ENCODE peak calls at places on chromosomes 3 and 15, in eight cellular contexts. D, H, K, B, Y, U, N and R are unnamed samples.

GRCh38 chr3:194396897-194397756 is 1.9 kb downstream of the GP5 start:
- DNase-seq in D (no peak), H (no peak), K (peak; percentile 31), B (no peak), Y (no peak), U (no peak), N (no peak), R (no peak)

GRCh38 chr15:100484419-100484818 is 44.3 kb downstream of the CERS3 start:
- DNase-seq in D (no peak), H (no peak), K (no peak), B (no peak), Y (no peak), U (no peak), N (no peak), R (no peak)

GRCh38 chr3:141878812-141879211 is 2.4 kb downstream of the ATP1B3 start:
- DNase-seq in D (no peak), H (no peak), K (peak; percentile 36), B (no peak), Y (no peak), U (no peak), N (no peak), R (no peak)

GRCh38 chr15:74978503-74978902 is 16.9 kb upstream of the SCAMP5 start:
- DNase-seq in D (no peak), H (no peak), K (peak; percentile 16), B (no peak), Y (no peak), U (no peak), N (no peak), R (no peak)

GRCh38 chr3:196867155-196867506 is 589 bp upstream of the SENP5 start:
- DNase-seq in D (no peak), H (no peak), K (no peak), B (no peak), Y (no peak), U (no peak), N (no peak), R (no peak)

GRCh38 chr3:48756640-48757039 is 39.6 kb upstream of the IP6K2 start:
- DNase-seq in D (no peak), H (no peak), K (no peak), B (no peak), Y (no peak), U (no peak), N (no peak), R (no peak)

GRCh38 chr3:50372349-50372748 is 13.0 kb upstream of the TMEM115 start:
- DNase-seq in D (no peak), H (no peak), K (no peak), B (no peak), Y (no peak), U (no peak), N (no peak), R (no peak)

GRCh38 chr3:89682556-89682955 is 575.1 kb downstream of the EPHA3 start:
- DNase-seq in D (no peak), H (no peak), K (no peak), B (no peak), Y (no peak), U (no peak), N (no peak), R (no peak)

GRCh38 chr15:77014137-77015081 is 19.5 kb downstream of the PSTPIP1 start:
- DNase-seq in D (no peak), H (no peak), K (no peak), B (no peak), Y (no peak), U (no peak), N (no peak), R (no peak)

GRCh38 chr3:179541094-179541493 is 21.6 kb upstream of the ACTL6A start:
- DNase-seq in D (no peak), H (no peak), K (no peak), B (no peak), Y (no peak), U (no peak), N (no peak), R (no peak)

GRCh38 chr15:39625856-39626255 is 45.0 kb downstream of the THBS1 start:
- DNase-seq in D (no peak), H (no peak), K (peak; percentile 42), B (no peak), Y (no peak), U (no peak), N (no peak), R (no peak)

GRCh38 chr15:25905140-25905539 is 42.0 kb upstream of the ATP10A start:
- DNase-seq in D (no peak), H (no peak), K (peak; percentile 68), B (no peak), Y (no peak), U (no peak), N (no peak), R (no peak)

GRCh38 chr15:89492111-89492641 is 4.2 kb downstream of the RHCG start:
- DNase-seq in D (no peak), H (peak; percentile 89), K (no peak), B (no peak), Y (no peak), U (no peak), N (no peak), R (no peak)

GRCh38 chr3:55435446-55435845 is 51.7 kb downstream of the WNT5A start:
- DNase-seq in D (no peak), H (no peak), K (no peak), B (no peak), Y (no peak), U (no peak), N (no peak), R (no peak)

GRCh38 chr3:177820683-177821316 is 623.5 kb upstream of the TBL1XR1 start:
- DNase-seq in D (no peak), H (no peak), K (peak; percentile 96), B (no peak), Y (no peak), U (no peak), N (no peak), R (no peak)

GRCh38 chr15:88605507-88606436 is 15.4 kb upstream of the AEN start:
- DNase-seq in D (no peak), H (peak; percentile 91), K (peak; percentile 19), B (no peak), Y (peak; percentile 78), U (no peak), N (peak; percentile 77), R (no peak)

GRCh38 chr3:97952872-97953271 is 19.4 kb downstream of the RIOX2 start:
- DNase-seq in D (no peak), H (no peak), K (no peak), B (no peak), Y (no peak), U (no peak), N (no peak), R (no peak)

GRCh38 chr3:59313365-59313764 is 263.5 kb upstream of the CFAP20DC start:
- DNase-seq in D (no peak), H (peak; percentile 76), K (peak; percentile 40), B (peak; percentile 28), Y (peak; percentile 72), U (no peak), N (peak; percentile 75), R (no peak)

GRCh38 chr3:124837730-124838186 is 49.4 kb downstream of the ITGB5 start:
- DNase-seq in D (no peak), H (no peak), K (peak; percentile 64), B (peak; percentile 50), Y (peak; percentile 63), U (no peak), N (peak; percentile 58), R (no peak)

GRCh38 chr3:141456328-141456689 is 30.5 kb upstream of the RASA2 start:
- DNase-seq in D (no peak), H (no peak), K (peak; percentile 35), B (no peak), Y (no peak), U (no peak), N (no peak), R (no peak)

GRCh38 chr3:97917813-97918536 is 54.3 kb downstream of the RIOX2 start:
- DNase-seq in D (no peak), H (no peak), K (peak; percentile 17), B (no peak), Y (no peak), U (no peak), N (no peak), R (no peak)

GRCh38 chr15:96687388-96688107 is 357.0 kb downstream of the NR2F2 start:
- DNase-seq in D (no peak), H (no peak), K (no peak), B (no peak), Y (no peak), U (no peak), N (no peak), R (no peak)

GRCh38 chr3:46923559-46924350 is 46.2 kb downstream of the PTH1R start:
- DNase-seq in D (no peak), H (peak; percentile 75), K (peak; percentile 32), B (no peak), Y (no peak), U (no peak), N (peak; percentile 55), R (no peak)

GRCh38 chr3:43190682-43191081 is 84.8 kb upstream of the POMGNT2 start:
- DNase-seq in D (no peak), H (no peak), K (peak; percentile 77), B (no peak), Y (no peak), U (no peak), N (no peak), R (no peak)

GRCh38 chr3:194661946-194662345 is 10.0 kb downstream of the LSG1 start:
- DNase-seq in D (no peak), H (no peak), K (no peak), B (no peak), Y (no peak), U (no peak), N (no peak), R (no peak)

GRCh38 chr3:105626739-105627138 is 242.1 kb downstream of the CBLB start:
- DNase-seq in D (no peak), H (no peak), K (no peak), B (no peak), Y (no peak), U (no peak), N (no peak), R (no peak)